ENCODE peak calls at places on chromosomes 4 and X, in five cellular contexts. C is DND-41, S is A673, P is HepG2, A is hepatocyte. J is an unnamed sample.

GRCh38 chrX:22155126-22155525 is 117.6 kb upstream of the CBLL2 start:
- DNase-seq in C (no peak), S (no peak), P (no peak), A (no peak), J (no peak)

GRCh38 chr4:4609622-4610334 is 67.9 kb upstream of the STX18 start:
- DNase-seq in C (no peak), S (no peak), P (peak; percentile 62), A (no peak), J (no peak)

GRCh38 chrX:153731117-153731844 is 6.6 kb downstream of the ABCD1 start:
- DNase-seq in C (no peak), S (no peak), P (peak; percentile 65), A (no peak), J (no peak)

GRCh38 chr4:75985116-75985515 is 5.6 kb downstream of the SDAD1 start:
- DNase-seq in C (no peak), S (no peak), P (no peak), A (no peak), J (no peak)

GRCh38 chr4:177016541-177017141 is 223.9 kb upstream of the VEGFC start:
- DNase-seq in C (no peak), S (no peak), P (no peak), A (no peak), J (no peak)

GRCh38 chrX:4805559-4805958 is 1092.1 kb upstream of the PRKX start:
- DNase-seq in C (no peak), S (no peak), P (peak; percentile 0), A (peak; percentile 33), J (no peak)

GRCh38 chr4:102247041-102247440 is 98.2 kb downstream of the SLC39A8 start:
- DNase-seq in C (no peak), S (no peak), P (no peak), A (no peak), J (no peak)

GRCh38 chr4:76090241-76090691 is 15.8 kb downstream of the ART3 start:
- DNase-seq in C (no peak), S (no peak), P (peak; percentile 13), A (peak; percentile 34), J (peak; percentile 90)

GRCh38 chr4:54607067-54607466 is 50.7 kb upstream of the KIT start:
- DNase-seq in C (no peak), S (no peak), P (no peak), A (no peak), J (no peak)

GRCh38 chr4:146381263-146381872 is 140.4 kb downstream of the SLC10A7 start:
- DNase-seq in C (no peak), S (peak; percentile 94), P (no peak), A (no peak), J (no peak)

GRCh38 chr4:1403177-1403583 is 3.1 kb downstream of the NKX1-1 start:
- DNase-seq in C (no peak), S (no peak), P (no peak), A (peak; percentile 3), J (no peak)

GRCh38 chr4:1402516-1403101 is 3.6 kb downstream of the NKX1-1 start:
- DNase-seq in C (no peak), S (no peak), P (no peak), A (peak; percentile 2), J (no peak)

GRCh38 chr4:1400861-1401408 is 5.3 kb downstream of the NKX1-1 start:
- DNase-seq in C (no peak), S (no peak), P (no peak), A (no peak), J (no peak)

GRCh38 chr4:1401409-1402020 is 4.7 kb downstream of the NKX1-1 start:
- DNase-seq in C (no peak), S (no peak), P (no peak), A (peak; percentile 2), J (no peak)

GRCh38 chr4:1402021-1402515 is 4.2 kb downstream of the NKX1-1 start:
- DNase-seq in C (no peak), S (no peak), P (no peak), A (peak; percentile 2), J (no peak)
- TF ChIP-seq EZH2 in C (no peak), S (no peak), P (peak; percentile 50), A (no peak), J (no peak)

GRCh38 chr4:30866444-30866843 is 146.3 kb downstream of the PCDH7 start:
- DNase-seq in C (no peak), S (no peak), P (no peak), A (peak; percentile 14), J (peak; percentile 35)
- H3K4me1 ChIP-seq in C (no peaks in the 10 kb centered on the region), S (peaks cover 50% of the 10 kb centered on the region), P (no peaks in the 10 kb centered on the region), A (peaks cover 20% of the 10 kb centered on the region), J (peaks cover 39% of the 10 kb centered on the region)

DNA sequence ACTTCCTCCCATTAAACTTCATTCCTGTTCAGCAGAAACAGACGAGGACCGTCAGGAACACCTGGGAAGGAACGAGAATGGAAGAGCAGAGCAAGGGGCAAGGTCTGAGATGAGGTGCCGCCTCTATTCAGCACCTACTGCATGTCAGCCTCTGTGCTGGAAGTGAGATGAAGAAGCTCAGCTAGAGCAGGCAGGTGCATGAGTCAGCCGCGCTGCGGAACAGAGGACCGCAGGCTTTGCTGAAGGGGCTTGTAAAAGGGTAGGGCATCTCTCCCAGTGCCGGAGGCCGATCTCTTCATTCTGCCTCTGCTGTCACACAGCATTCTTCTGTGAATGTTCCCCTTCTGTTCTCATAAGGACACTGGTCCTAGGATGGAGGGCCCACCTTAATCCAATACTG is 6.1 kb upstream of the ABLIM2 start:
- DNase-seq in C (no peak), S (no peak), P (no peak), A (no peak), J (no peak)
- TF ChIP-seq EZH2 in C (no peak), S (no peak), P (no peak), A (no peak), J (no peak)

GRCh38 chr4:1488831-1489638 is 82.8 kb upstream of the NKX1-1 start:
- DNase-seq in C (no peak), S (no peak), P (no peak), A (no peak), J (no peak)

GRCh38 chr4:1489639-1489995 is 83.4 kb upstream of the NKX1-1 start:
- DNase-seq in C (no peak), S (no peak), P (no peak), A (no peak), J (no peak)

GRCh38 chr4:1488357-1488756 is 82.1 kb upstream of the NKX1-1 start:
- DNase-seq in C (no peak), S (no peak), P (no peak), A (no peak), J (no peak)

GRCh38 chr4:1487106-1487505 is 80.9 kb upstream of the NKX1-1 start:
- DNase-seq in C (no peak), S (no peak), P (no peak), A (no peak), J (no peak)

GRCh38 chr4:1487761-1488160 is 81.5 kb upstream of the NKX1-1 start:
- DNase-seq in C (no peak), S (no peak), P (no peak), A (no peak), J (no peak)
- H3K4me1 ChIP-seq in C (no peaks in the 10 kb centered on the region), S (peaks cover 6% of the 10 kb centered on the region), P (no peaks in the 10 kb centered on the region), A (no peaks in the 10 kb centered on the region), J (no peaks in the 10 kb centered on the region)

GRCh38 chr4:48854395-48854683 is 23.5 kb downstream of the OCIAD1 start:
- DNase-seq in C (no peak), S (no peak), P (no peak), A (no peak), J (no peak)

GRCh38 chr4:48851651-48852050 is 20.8 kb downstream of the OCIAD1 start:
- DNase-seq in C (no peak), S (no peak), P (no peak), A (no peak), J (no peak)

GRCh38 chr4:48854982-48855381 is 24.1 kb downstream of the OCIAD1 start:
- DNase-seq in C (no peak), S (no peak), P (no peak), A (no peak), J (no peak)

GRCh38 chr4:48858130-48858529 is 27.2 kb downstream of the OCIAD1 start:
- DNase-seq in C (no peak), S (no peak), P (no peak), A (no peak), J (no peak)

DNA sequence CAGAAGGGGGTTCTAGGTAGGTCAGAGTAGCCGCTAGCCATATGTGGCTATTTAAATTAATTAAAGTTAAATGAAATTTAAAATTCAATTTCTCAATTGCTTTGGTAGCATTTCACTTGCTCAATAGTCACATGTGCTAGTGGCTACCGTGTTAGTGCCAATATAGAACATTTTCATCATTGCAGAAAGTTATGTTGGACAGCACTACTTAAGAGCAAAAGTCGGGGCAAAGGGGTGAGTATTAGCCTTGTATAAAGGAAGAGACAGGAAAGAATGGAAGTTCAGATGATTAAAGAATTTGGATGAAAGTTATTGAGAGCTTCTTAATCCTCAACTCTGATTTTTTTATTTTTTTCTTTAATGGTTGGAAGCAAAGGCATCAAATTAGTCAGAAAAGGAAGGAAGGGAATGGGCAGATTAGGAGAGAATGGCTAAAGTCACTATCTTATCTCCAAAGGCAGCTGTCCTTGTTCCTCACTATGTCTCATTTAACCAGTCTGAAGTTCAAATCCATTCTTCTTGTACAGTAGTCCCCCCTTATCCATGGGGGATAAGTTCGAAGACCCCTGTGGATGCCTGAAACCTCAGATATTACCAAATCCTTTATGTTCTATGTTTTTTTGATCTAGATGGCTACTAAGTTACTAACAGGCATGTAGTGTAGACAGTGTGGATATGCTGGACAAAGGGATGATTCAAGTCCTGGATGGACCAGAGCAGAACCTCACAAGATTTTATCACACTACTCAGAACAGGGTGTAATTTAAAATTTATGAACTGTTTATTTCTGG is 22.9 kb downstream of the OCIAD1 start:
- DNase-seq in C (no peak), S (no peak), P (no peak), A (no peak), J (no peak)
- TF ChIP-seq EZH2 in C (no peak), S (no peak), P (no peak), A (no peak), J (no peak)

GRCh38 chr4:6991771-6992557 is 51.2 kb upstream of the TADA2B start:
- DNase-seq in C (no peak), S (peak; percentile 24), P (no peak), A (peak; percentile 50), J (peak; percentile 48)
- H3K4me1 ChIP-seq in C (peaks cover 24% of the 10 kb centered on the region), S (peaks cover 5% of the 10 kb centered on the region), P (peaks cover 21% of the 10 kb centered on the region), A (peaks cover 36% of the 10 kb centered on the region), J (peaks cover 16% of the 10 kb centered on the region)

GRCh38 chr4:56505269-56506109 is at the start of gene ARL9:
- DNase-seq in C (no peak), S (peak; percentile 48), P (no peak), A (peak; percentile 56), J (no peak)
- TF ChIP-seq EZH2 in C (no peak), S (no peak), P (no peak), A (no peak), J (no peak)